ENCODE peak calls at places on chromosomes 3 and 15, in five cellular contexts. I is stimulated activated CD4-positive, alpha-beta T cell treated with anti-CD3 and anti-CD28 coated beads, TNF-alpha, amount 100 ng/mL, for 4 hours; R is KBM-7; S is GM12891; U is LoVo. Q is an unnamed sample.

GRCh38 chr15:70200511-70200991 is 102.8 kb upstream of the TLE3 start:
- DNase-seq in I (no peak), R (peak), S (no peak), U (no peak), Q (peak)

GRCh38 chr15:49059491-49059890 is 13.2 kb upstream of the SECISBP2L start:
- DNase-seq in I (no peak), R (no peak), S (no peak), U (no peak), Q (no peak)

GRCh38 chr15:81492303-81492702 is 118.3 kb upstream of the TMC3 start:
- DNase-seq in I (no peak), R (no peak), S (no peak), U (no peak), Q (peak)

GRCh38 chr3:37627951-37628620 is 233.6 kb upstream of the CTDSPL start:
- DNase-seq in I (no peak), R (no peak), S (no peak), U (no peak), Q (no peak)

GRCh38 chr3:118942651-118943050 is 92.0 kb downstream of the IGSF11 start:
- DNase-seq in I (no peak), R (no peak), S (no peak), U (no peak), Q (no peak)

GRCh38 chr15:94792166-94792565 is 560.8 kb downstream of the MCTP2 start:
- DNase-seq in I (no peak), R (no peak), S (no peak), U (no peak), Q (peak)

GRCh38 chr3:27319847-27320526 is 49.2 kb downstream of the NEK10 start:
- DNase-seq in I (no peak), R (no peak), S (no peak), U (no peak), Q (no peak)

GRCh38 chr15:52783191-52783829 is 6.8 kb downstream of the ONECUT1 start:
- DNase-seq in I (no peak), R (peak), S (no peak), U (no peak), Q (no peak)

GRCh38 chr3:167919590-167919989 is 176.1 kb downstream of the GOLIM4 start:
- DNase-seq in I (no peak), R (no peak), S (no peak), U (no peak), Q (no peak)

GRCh38 chr3:141412087-141412935 is 44.0 kb downstream of the ZBTB38 start:
- DNase-seq in I (peak), R (no peak), S (no peak), U (peak), Q (peak)

GRCh38 chr3:11271986-11272904 is at the start of gene ATG7:
- DNase-seq in I (peak), R (peak), S (peak), U (peak), Q (peak)

GRCh38 chr15:96054606-96055005 is 275.9 kb upstream of the NR2F2 start:
- DNase-seq in I (no peak), R (no peak), S (no peak), U (no peak), Q (peak)

GRCh38 chr15:89116404-89116803 is 28.1 kb downstream of the ABHD2 start:
- DNase-seq in I (no peak), R (no peak), S (no peak), U (no peak), Q (no peak)

GRCh38 chr3:171379281-171379680 is 80.9 kb downstream of the TNIK start:
- DNase-seq in I (no peak), R (no peak), S (no peak), U (no peak), Q (peak)

GRCh38 chr15:51770902-51771301 is 19.5 kb downstream of the TMOD2 start:
- DNase-seq in I (no peak), R (no peak), S (no peak), U (no peak), Q (no peak)

GRCh38 chr15:39199076-39199475 is 381.8 kb upstream of the THBS1 start:
- DNase-seq in I (no peak), R (no peak), S (no peak), U (no peak), Q (no peak)

GRCh38 chr3:126852536-126852935 is 130.4 kb upstream of the PLXNA1 start:
- DNase-seq in I (no peak), R (no peak), S (no peak), U (no peak), Q (no peak)

GRCh38 chr3:99409961-99410360 is 228.4 kb upstream of the COL8A1 start:
- DNase-seq in I (no peak), R (no peak), S (no peak), U (no peak), Q (no peak)

GRCh38 chr3:170007031-170007663 is 30.6 kb upstream of the GPR160 start:
- DNase-seq in I (no peak), R (peak), S (peak), U (no peak), Q (peak)

GRCh38 chr3:188431553-188431952 is 277.6 kb downstream of the LPP start:
- DNase-seq in I (no peak), R (no peak), S (no peak), U (peak), Q (peak)

GRCh38 chr3:185558395-185558794 is 6.0 kb upstream of the LIPH start:
- DNase-seq in I (no peak), R (no peak), S (no peak), U (peak), Q (peak)

GRCh38 chr3:30302027-30302426 is 304.4 kb upstream of the TGFBR2 start:
- DNase-seq in I (no peak), R (no peak), S (no peak), U (no peak), Q (peak)

GRCh38 chr3:22475665-22476064 is 724.7 kb upstream of the ZNF385D start:
- DNase-seq in I (no peak), R (no peak), S (no peak), U (no peak), Q (peak)

GRCh38 chr3:60055765-60056164 is 1005.9 kb upstream of the CFAP20DC start:
- DNase-seq in I (no peak), R (no peak), S (no peak), U (no peak), Q (no peak)

GRCh38 chr3:135382621-135383020 is 582.9 kb upstream of the PPP2R3A start:
- DNase-seq in I (no peak), R (no peak), S (no peak), U (no peak), Q (no peak)

GRCh38 chr3:107684431-107684925 is 161.7 kb downstream of the BBX start:
- DNase-seq in I (no peak), R (no peak), S (no peak), U (no peak), Q (peak)

GRCh38 chr3:187247398-187247797 is 44.1 kb downstream of the MASP1 start:
- DNase-seq in I (no peak), R (no peak), S (no peak), U (no peak), Q (no peak)

GRCh38 chr15:70083946-70084345 is 13.8 kb downstream of the TLE3 start:
- DNase-seq in I (no peak), R (no peak), S (no peak), U (no peak), Q (no peak)